ENCODE peak calls at places on chromosome 1, in ten cellular contexts. H is spleen; T is AG09309; E is iPS DF 6.9; K is heart right ventricle; A is lung; C is effector memory CD4-positive, alpha-beta T cell; Q is HFF-Myc; J is left ventricle myocardium inferior; G is CD4-positive, alpha-beta memory T cell. Z is an unnamed sample.

GRCh38 chr1:56404561-56405030 is 174.8 kb downstream of the PLPP3 start:
- DNase-seq in T (no peak), J (peak; percentile 61), H (no peak), G (no peak), K (peak; percentile 24), E (no peak), Q (no peak), A (no peak), C (no peak), Z (no peak)

GRCh38 chr1:36703526-36704208 is 221.0 kb upstream of the CSF3R start:
- DNase-seq in E (peak; percentile 86), C (no peak), G (peak; percentile 27), Q (peak; percentile 21), A (peak; percentile 73), T (peak; percentile 1), J (peak; percentile 71), K (peak; percentile 69), H (peak; percentile 90), Z (peak; percentile 79)

GRCh38 chr1:180652791-180653190 is 21.0 kb downstream of the XPR1 start:
- DNase-seq in A (no peak), H (no peak), Q (no peak), K (no peak), T (no peak), G (no peak), C (no peak), J (no peak), E (no peak), Z (no peak)

GRCh38 chr1:221149111-221149510 is 269.9 kb downstream of the HLX start:
- DNase-seq in E (no peak), T (no peak), Q (no peak), J (no peak), K (no peak), H (no peak), G (no peak), A (no peak), C (no peak), Z (no peak)

GRCh38 chr1:204084247-204084772 is 11.4 kb downstream of the SOX13 start:
- DNase-seq in H (peak; percentile 37), A (peak; percentile 56), G (no peak), Q (no peak), J (peak; percentile 36), K (no peak), T (no peak), E (no peak), C (no peak), Z (peak; percentile 99)

GRCh38 chr1:243396424-243396823 is 140.6 kb downstream of the SDCCAG8 start:
- DNase-seq in J (no peak), K (no peak), A (no peak), C (no peak), T (no peak), G (no peak), H (no peak), E (no peak), Q (no peak), Z (no peak)

GRCh38 chr1:50369830-50370229 is 53.4 kb downstream of the DMRTA2 start:
- DNase-seq in C (no peak), K (no peak), A (no peak), J (no peak), T (no peak), Q (no peak), G (no peak), E (no peak), H (no peak), Z (no peak)

GRCh38 chr1:7207875-7208646 is 422.8 kb downstream of the CAMTA1 start:
- DNase-seq in J (no peak), Q (peak; percentile 41), A (no peak), K (peak; percentile 24), T (peak; percentile 41), G (no peak), E (peak; percentile 55), C (no peak), H (peak; percentile 47), Z (peak; percentile 37)

GRCh38 chr1:30635386-30635975 is 87.9 kb downstream of the MATN1 start:
- DNase-seq in C (no peak), J (no peak), A (no peak), G (no peak), E (no peak), K (no peak), Q (no peak), H (no peak), T (no peak), Z (no peak)

GRCh38 chr1:187110351-187110750 is 281.6 kb downstream of the PLA2G4A start:
- DNase-seq in J (no peak), H (no peak), Q (no peak), E (no peak), K (no peak), T (no peak), G (no peak), A (no peak), C (no peak), Z (no peak)
- H3K4me3 ChIP-seq in J (no peak overlapping the region), H (no peak overlapping the region), Q (no peak overlapping the region), E (no peak overlapping the region), K (no peak overlapping the region), T (no peak overlapping the region), G (no peak overlapping the region), A (no peak overlapping the region), C (no peak overlapping the region), Z (no peak overlapping the region)

GRCh38 chr1:25430666-25431494 is at the start of gene MACO1:
- DNase-seq in T (peak; percentile 85), J (peak; percentile 97), E (peak; percentile 73), K (peak; percentile 96), G (peak; percentile 99), H (peak; percentile 95), Q (peak; percentile 89), A (peak; percentile 96), C (peak; percentile 92), Z (peak; percentile 98)

GRCh38 chr1:25432364-25432719 is 1.6 kb downstream of the MACO1 start:
- DNase-seq in G (no peak), K (no peak), H (no peak), C (no peak), A (no peak), E (no peak), T (no peak), Q (no peak), J (no peak), Z (no peak)

GRCh38 chr1:25430073-25430665 is 528 bp upstream of the MACO1 start:
- DNase-seq in Q (no peak), J (peak; percentile 87), K (peak; percentile 87), G (peak; percentile 88), E (peak; percentile 11), H (peak; percentile 97), C (peak; percentile 83), T (peak; percentile 23), A (peak; percentile 86), Z (peak; percentile 83)

GRCh38 chr1:25432749-25433388 is 2.2 kb downstream of the MACO1 start:
- DNase-seq in K (no peak), T (no peak), Q (no peak), H (no peak), A (no peak), C (no peak), E (no peak), G (no peak), J (no peak), Z (no peak)

DNA sequence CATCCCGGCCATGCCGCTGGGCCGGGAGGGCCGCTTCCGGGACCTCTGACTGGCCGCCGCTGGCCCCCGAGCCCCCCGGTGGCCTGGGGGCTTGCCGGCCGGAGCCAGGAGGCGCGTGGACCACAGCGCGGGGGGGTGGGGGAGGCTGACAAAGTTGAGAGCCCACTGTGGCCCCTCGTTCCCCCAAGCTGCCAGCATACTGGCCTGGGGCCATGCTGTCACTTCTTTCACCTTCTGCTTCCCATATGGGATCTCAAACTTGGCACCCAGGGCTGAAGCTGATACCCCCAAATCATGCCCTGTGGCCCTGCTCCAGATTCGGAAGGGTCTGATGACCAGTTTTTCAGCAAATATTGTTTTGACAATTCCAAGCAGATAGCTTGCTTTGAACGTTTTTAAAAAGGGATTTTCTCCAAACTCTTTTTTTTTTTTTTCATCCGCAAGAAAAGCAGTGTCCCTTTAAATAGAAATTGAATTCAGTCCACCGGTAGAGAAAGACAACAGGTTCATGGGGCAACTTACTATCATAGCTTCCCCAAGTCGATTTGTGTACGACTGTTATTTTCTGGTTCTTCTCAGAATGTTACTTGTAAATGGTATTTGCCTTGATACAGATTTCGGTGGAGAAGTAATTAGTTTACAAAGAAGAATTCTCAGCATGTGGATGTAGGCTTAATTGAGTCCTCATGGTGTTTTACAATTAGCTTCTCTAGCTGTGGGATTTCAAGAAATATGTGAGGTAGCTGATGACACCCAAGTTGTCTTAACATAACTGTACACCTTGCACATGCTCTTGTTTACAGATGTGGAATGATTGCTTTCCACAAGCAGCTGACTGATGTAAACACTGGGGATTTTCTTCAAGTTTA is 1.0 kb downstream of the MACO1 start:
- DNase-seq in C (no peak), G (no peak), T (no peak), H (no peak), Q (no peak), K (no peak), A (peak; percentile 31), E (no peak), J (peak; percentile 17), Z (peak; percentile 54)
- H3K4me3 ChIP-seq in C (peak overlapping the region; percentile 70), G (no peak overlapping the region), T (peak overlapping the region; percentile 50), H (peak overlapping the region; percentile 75), Q (peak overlapping the region; percentile 74), K (peak overlapping the region; percentile 94), A (peak overlapping the region; percentile 92), E (peak overlapping the region; percentile 93), J (peak overlapping the region; percentile 85), Z (peak overlapping the region; percentile 95)

GRCh38 chr1:67713071-67713806 is 28.2 kb downstream of the GADD45A start:
- DNase-seq in K (no peak), C (no peak), E (no peak), H (no peak), G (no peak), J (no peak), A (no peak), T (peak; percentile 63), Q (peak; percentile 96), Z (no peak)
- H3K4me3 ChIP-seq in K (no peak overlapping the region), C (no peak overlapping the region), E (no peak overlapping the region), H (no peak overlapping the region), G (no peak overlapping the region), J (no peak overlapping the region), A (no peak overlapping the region), T (no peak overlapping the region), Q (peak overlapping the region; percentile 1), Z (no peak overlapping the region)

GRCh38 chr1:231418101-231418740 is 3.9 kb downstream of the EGLN1 start:
- DNase-seq in J (no peak), K (no peak), C (no peak), H (no peak), G (no peak), A (no peak), Q (no peak), T (no peak), E (no peak), Z (no peak)

GRCh38 chr1:231420299-231420958 is 1.7 kb downstream of the EGLN1 start:
- DNase-seq in K (no peak), Q (no peak), H (no peak), C (no peak), T (no peak), J (no peak), G (no peak), A (no peak), E (no peak), Z (no peak)

GRCh38 chr1:231419738-231420298 is 2.3 kb downstream of the EGLN1 start:
- DNase-seq in G (no peak), E (no peak), Q (no peak), K (no peak), C (no peak), A (no peak), H (no peak), J (no peak), T (no peak), Z (no peak)

GRCh38 chr1:231418741-231419107 is 3.4 kb downstream of the EGLN1 start:
- DNase-seq in E (no peak), H (no peak), C (no peak), A (no peak), J (no peak), T (no peak), K (no peak), Q (no peak), G (no peak), Z (no peak)

GRCh38 chr1:231419147-231419546 is 2.9 kb downstream of the EGLN1 start:
- DNase-seq in A (no peak), C (no peak), H (no peak), T (no peak), G (no peak), K (no peak), J (no peak), E (no peak), Q (no peak), Z (no peak)
- H3K4me3 ChIP-seq in A (no peak overlapping the region), C (peak overlapping the region; percentile 67), H (peak overlapping the region; percentile 83), T (peak overlapping the region; percentile 81), G (peak overlapping the region; percentile 70), K (peak overlapping the region; percentile 81), J (peak overlapping the region; percentile 85), E (no peak overlapping the region), Q (peak overlapping the region; percentile 88), Z (peak overlapping the region; percentile 84)

Z was measured in pancreas.